ENCODE peak calls at places on chromosome 20, in four cellular contexts. W is cardiac fibroblast, D is mesendoderm, J is HL-60. C is an unnamed sample.

GRCh38 chr20:3797592-3798404 is 1.7 kb downstream of the CDC25B start:
- DNase-seq in W (no peak), D (no peak), J (no peak), C (no peak)

GRCh38 chr20:46308258-46309157 is at the start of gene CDH22:
- DNase-seq in W (peak; percentile 30), D (peak; percentile 74), J (peak; percentile 69), C (peak; percentile 72)

GRCh38 chr20:46963196-46963529 is 68.5 kb downstream of the EYA2 start:
- DNase-seq in W (no peak), D (peak; percentile 31), J (no peak), C (no peak)

GRCh38 chr20:11850901-11851300 is 66.8 kb upstream of the BTBD3 start:
- DNase-seq in W (peak; percentile 61), D (no peak), J (no peak), C (no peak)

GRCh38 chr20:14203657-14204056 is 133.8 kb downstream of the FLRT3 start:
- DNase-seq in W (no peak), D (no peak), J (no peak), C (no peak)

GRCh38 chr20:9359561-9360308 is 154.7 kb upstream of the LAMP5 start:
- DNase-seq in W (peak; percentile 77), D (peak; percentile 59), J (peak; percentile 3), C (peak; percentile 66)

GRCh38 chr20:31719644-31720485 is 2.8 kb downstream of the BCL2L1 start:
- DNase-seq in W (peak; percentile 68), D (peak; percentile 87), J (no peak), C (peak; percentile 62)

GRCh38 chr20:37388831-37389230 is 42.9 kb downstream of the SRC start:
- DNase-seq in W (no peak), D (no peak), J (no peak), C (no peak)

GRCh38 chr20:50744143-50744792 is 12.9 kb downstream of the PARD6B start:
- DNase-seq in W (peak; percentile 90), D (peak; percentile 95), J (no peak), C (peak; percentile 86)

GRCh38 chr20:24785141-24785924 is 163.7 kb upstream of the CST7 start:
- DNase-seq in W (peak; percentile 20), D (no peak), J (no peak), C (no peak)

GRCh38 chr20:5658897-5659296 is 91.3 kb upstream of the SHLD1 start:
- DNase-seq in W (peak; percentile 96), D (peak; percentile 22), J (peak; percentile 86), C (peak; percentile 31)

GRCh38 chr20:20752712-20753111 is 40.3 kb upstream of the RALGAPA2 start:
- DNase-seq in W (no peak), D (no peak), J (peak; percentile 40), C (peak; percentile 46)

GRCh38 chr20:35145141-35145564 is 2.0 kb downstream of the EDEM2 start:
- DNase-seq in W (peak; percentile 63), D (peak; percentile 69), J (peak; percentile 12), C (peak; percentile 71)

GRCh38 chr20:45329497-45330319 is 18.5 kb downstream of the SDC4 start:
- DNase-seq in W (no peak), D (no peak), J (no peak), C (no peak)

GRCh38 chr20:48205281-48205782 is 420.1 kb upstream of the SULF2 start:
- DNase-seq in W (no peak), D (no peak), J (no peak), C (no peak)

GRCh38 chr20:45626540-45626939 is 3.0 kb upstream of the WFDC10A start:
- DNase-seq in W (no peak), D (no peak), J (no peak), C (no peak)

GRCh38 chr20:45343867-45344721 is 4.1 kb downstream of the SDC4 start:
- DNase-seq in W (peak; percentile 93), D (peak; percentile 87), J (peak; percentile 30), C (peak; percentile 60)

GRCh38 chr20:1327241-1327653 is 1.7 kb downstream of the SDCBP2 start:
- DNase-seq in W (peak; percentile 85), D (no peak), J (peak; percentile 23), C (no peak)

GRCh38 chr20:37404461-37404881 is 58.5 kb downstream of the SRC start:
- DNase-seq in W (no peak), D (no peak), J (no peak), C (no peak)

GRCh38 chr20:17513956-17514355 is 17.2 kb downstream of the BFSP1 start:
- DNase-seq in W (no peak), D (no peak), J (no peak), C (no peak)

GRCh38 chr20:48962976-48963730 is 41.6 kb downstream of the ARFGEF2 start:
- DNase-seq in W (no peak), D (no peak), J (peak; percentile 3), C (no peak)

GRCh38 chr20:61460261-61461047 is 208.4 kb downstream of the CDH4 start:
- DNase-seq in W (no peak), D (no peak), J (no peak), C (no peak)

GRCh38 chr20:60065741-60066437 is 107.7 kb downstream of the CDH26 start:
- DNase-seq in W (no peak), D (no peak), J (no peak), C (no peak)

GRCh38 chr20:62051166-62051900 is 14.3 kb downstream of the TAF4 start:
- DNase-seq in W (no peak), D (no peak), J (no peak), C (no peak)